ENCODE peak calls at places on chromosomes 6 and 20, in ten cellular contexts. B is vagina, Y is esophagus muscularis mucosa, Q is HepG2, T is neural progenitor cell, H is stomach, F is IMR-90, R is SK-N-SH, Z is GM23248, O is caudate nucleus. U is an unnamed sample.

GRCh38 chr6:14881399-14881798 is 364.5 kb upstream of the JARID2 start:
- DNase-seq in B (no peak), Y (no peak), Q (no peak), T (no peak), H (no peak), F (peak; percentile 87), R (no peak), Z (peak; percentile 80), O (no peak), U (peak; percentile 85)

GRCh38 chr6:24323632-24324337 is 34.1 kb downstream of the DCDC2 start:
- DNase-seq in B (no peak), Y (no peak), Q (peak; percentile 94), T (peak; percentile 60), H (no peak), F (no peak), R (no peak), Z (peak; percentile 23), O (no peak), U (no peak)

GRCh38 chr20:50353289-50353961 is 156.8 kb upstream of the PTPN1 start:
- DNase-seq in B (no peak), Y (no peak), Q (peak; percentile 61), T (no peak), H (no peak), F (no peak), R (no peak), Z (no peak), O (no peak), U (no peak)

GRCh38 chr20:17612287-17612974 is 42.6 kb downstream of the DSTN start:
- DNase-seq in B (no peak), Y (peak; percentile 91), Q (peak; percentile 39), T (no peak), H (no peak), F (peak; percentile 50), R (peak; percentile 3), Z (peak; percentile 80), O (no peak), U (no peak)

GRCh38 chr6:165487347-165487746 is 175.7 kb downstream of the PDE10A start:
- DNase-seq in B (no peak), Y (no peak), Q (no peak), T (no peak), H (no peak), F (peak; percentile 29), R (no peak), Z (no peak), O (no peak), U (no peak)

GRCh38 chr6:141301779-141302178 is 830.9 kb upstream of the GJE1 start:
- DNase-seq in B (no peak), Y (no peak), Q (no peak), T (no peak), H (no peak), F (no peak), R (no peak), Z (no peak), O (no peak), U (no peak)

GRCh38 chr6:127855542-127856159 is 45.2 kb downstream of the THEMIS start:
- DNase-seq in B (no peak), Y (no peak), Q (peak; percentile 24), T (peak; percentile 18), H (no peak), F (peak; percentile 45), R (no peak), Z (peak; percentile 54), O (no peak), U (peak; percentile 32)

GRCh38 chr20:48480391-48480790 is 347.4 kb downstream of the PREX1 start:
- DNase-seq in B (no peak), Y (no peak), Q (no peak), T (no peak), H (no peak), F (no peak), R (no peak), Z (no peak), O (no peak), U (no peak)

GRCh38 chr20:60749804-60750602 is 502.1 kb upstream of the CDH4 start:
- DNase-seq in B (peak; percentile 95), Y (no peak), Q (no peak), T (no peak), H (no peak), F (no peak), R (peak; percentile 4), Z (peak; percentile 16), O (no peak), U (no peak)

GRCh38 chr6:422423-423061 is 31.0 kb downstream of the IRF4 start:
- DNase-seq in B (no peak), Y (no peak), Q (peak; percentile 96), T (no peak), H (no peak), F (peak; percentile 97), R (no peak), Z (peak; percentile 95), O (no peak), U (no peak)

GRCh38 chr6:34074064-34074739 is 71.7 kb downstream of the GRM4 start:
- DNase-seq in B (no peak), Y (no peak), Q (no peak), T (peak; percentile 63), H (no peak), F (no peak), R (no peak), Z (no peak), O (no peak), U (no peak)

GRCh38 chr6:41577865-41578713 is 31.9 kb downstream of the FOXP4 start:
- DNase-seq in B (no peak), Y (no peak), Q (peak; percentile 99), T (peak; percentile 88), H (peak; percentile 74), F (peak; percentile 51), R (peak; percentile 44), Z (peak; percentile 67), O (no peak), U (peak; percentile 57)

GRCh38 chr6:83098589-83098988 is 31.1 kb downstream of the DOP1A start:
- DNase-seq in B (no peak), Y (no peak), Q (no peak), T (no peak), H (no peak), F (no peak), R (no peak), Z (no peak), O (no peak), U (no peak)

GRCh38 chr6:119533603-119534279 is 184.2 kb upstream of the MAN1A1 start:
- DNase-seq in B (no peak), Y (no peak), Q (no peak), T (no peak), H (no peak), F (peak; percentile 82), R (no peak), Z (peak; percentile 89), O (no peak), U (peak; percentile 32)

GRCh38 chr6:3397229-3398164 is 59.4 kb downstream of the SLC22A23 start:
- DNase-seq in B (no peak), Y (no peak), Q (no peak), T (no peak), H (no peak), F (no peak), R (no peak), Z (no peak), O (no peak), U (no peak)
- H3K27ac ChIP-seq in B (no peak overlapping the region), Y (no peak overlapping the region), Q (peak overlapping the region; percentile 41), T (no peak overlapping the region), H (peak overlapping the region; percentile 2), F (no peak overlapping the region), R (no peak overlapping the region), Z (no peak overlapping the region), O (peak overlapping the region; percentile 63), U (no peak overlapping the region)

GRCh38 chr6:37391100-37391499 is 37.3 kb downstream of the RNF8 start:
- DNase-seq in B (no peak), Y (no peak), Q (no peak), T (no peak), H (no peak), F (no peak), R (no peak), Z (no peak), O (no peak), U (no peak)
- H3K27ac ChIP-seq in B (no peak overlapping the region), Y (no peak overlapping the region), Q (no peak overlapping the region), T (no peak overlapping the region), H (no peak overlapping the region), F (no peak overlapping the region), R (no peak overlapping the region), Z (no peak overlapping the region), O (no peak overlapping the region), U (no peak overlapping the region)

GRCh38 chr20:33472868-33473267 is 17.0 kb upstream of the CBFA2T2 start:
- DNase-seq in B (no peak), Y (no peak), Q (no peak), T (no peak), H (no peak), F (no peak), R (no peak), Z (no peak), O (no peak), U (no peak)
- H3K27ac ChIP-seq in B (no peak overlapping the region), Y (no peak overlapping the region), Q (no peak overlapping the region), T (no peak overlapping the region), H (no peak overlapping the region), F (no peak overlapping the region), R (no peak overlapping the region), Z (no peak overlapping the region), O (no peak overlapping the region), U (no peak overlapping the region)

GRCh38 chr6:169232507-169232931 is 21.1 kb downstream of the THBS2 start:
- DNase-seq in B (peak; percentile 87), Y (no peak), Q (no peak), T (no peak), H (peak; percentile 9), F (no peak), R (no peak), Z (no peak), O (no peak), U (no peak)

GRCh38 chr6:169230322-169230665 is 23.4 kb downstream of the THBS2 start:
- DNase-seq in B (no peak), Y (peak; percentile 87), Q (no peak), T (no peak), H (peak; percentile 17), F (no peak), R (no peak), Z (no peak), O (no peak), U (no peak)

GRCh38 chr6:169230923-169231789 is 22.5 kb downstream of the THBS2 start:
- DNase-seq in B (peak; percentile 70), Y (peak; percentile 89), Q (no peak), T (no peak), H (peak; percentile 21), F (no peak), R (no peak), Z (no peak), O (no peak), U (no peak)

GRCh38 chr6:169233181-169233580 is 20.5 kb downstream of the THBS2 start:
- DNase-seq in B (no peak), Y (no peak), Q (no peak), T (no peak), H (peak; percentile 11), F (no peak), R (no peak), Z (no peak), O (no peak), U (no peak)

DNA sequence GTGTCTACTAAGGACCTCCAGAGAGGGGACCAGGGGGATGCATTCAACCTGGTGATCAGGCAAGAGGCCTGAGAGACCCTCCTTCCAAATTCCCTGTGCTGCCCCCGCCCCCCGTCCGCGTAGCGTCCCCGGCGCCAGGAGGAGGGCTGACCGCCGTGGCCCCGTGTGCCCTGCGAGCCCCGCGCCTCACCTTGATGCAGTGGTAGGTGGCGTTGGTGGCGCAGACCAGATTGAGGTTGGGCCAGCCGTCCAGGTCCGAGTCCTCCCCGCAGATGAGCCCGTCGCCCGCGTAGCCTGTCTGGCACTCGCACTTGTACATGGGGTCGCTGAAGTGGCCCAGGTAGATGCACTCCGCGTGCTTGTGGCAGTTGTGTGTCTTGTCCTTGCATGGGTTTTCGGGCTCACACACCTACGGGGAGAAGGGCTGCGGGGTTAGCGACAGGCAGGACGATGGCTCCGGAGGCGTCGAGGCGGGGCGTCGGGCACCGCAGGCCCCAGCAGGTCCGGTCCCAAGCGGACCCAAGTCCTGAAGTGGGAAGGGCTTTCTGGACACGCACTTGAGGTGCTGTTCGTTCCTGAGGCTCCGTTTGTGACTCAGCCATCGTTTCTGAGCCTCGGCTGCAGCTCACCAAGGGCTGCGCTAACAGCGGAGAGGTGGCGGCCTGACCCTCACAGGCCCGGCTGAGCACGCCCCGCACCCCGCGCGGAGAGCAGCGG is 21.7 kb downstream of the THBS2 start:
- DNase-seq in B (peak; percentile 96), Y (peak; percentile 45), Q (no peak), T (no peak), H (peak; percentile 16), F (no peak), R (no peak), Z (no peak), O (no peak), U (no peak)
- H3K27ac ChIP-seq in B (no peak overlapping the region), Y (no peak overlapping the region), Q (no peak overlapping the region), T (no peak overlapping the region), H (no peak overlapping the region), F (no peak overlapping the region), R (no peak overlapping the region), Z (no peak overlapping the region), O (no peak overlapping the region), U (no peak overlapping the region)

U was measured in cardiac muscle cell.